ENCODE peak calls at places on chromosomes 16 and 17, in five cellular contexts. Y is body of pancreas, T is endothelial cell of umbilical vein, C is A549, K is AG09309. W is an unnamed sample.

GRCh38 chr17:82608816-82609215 is 39.4 kb downstream of the WDR45B start:
- DNase-seq in Y (no peak), T (no peak), C (no peak), K (no peak), W (no peak)

GRCh38 chr17:10121971-10122707 is 76.3 kb downstream of the GAS7 start:
- DNase-seq in Y (no peak), T (no peak), C (no peak), K (no peak), W (no peak)

GRCh38 chr16:1508494-1509167 is 15.5 kb downstream of the TELO2 start:
- DNase-seq in Y (no peak), T (no peak), C (no peak), K (no peak), W (no peak)

GRCh38 chr17:17387017-17387416 is 83.8 kb downstream of the NT5M start:
- DNase-seq in Y (peak), T (no peak), C (no peak), K (no peak), W (no peak)

GRCh38 chr17:66904760-66905637 is 59.5 kb upstream of the CACNG4 start:
- DNase-seq in Y (peak), T (peak), C (peak), K (no peak), W (no peak)

GRCh38 chr16:1579214-1579613 is 32.7 kb downstream of the IFT140 start:
- DNase-seq in Y (no peak), T (no peak), C (no peak), K (no peak), W (no peak)

GRCh38 chr17:73401911-73402310 is 90.1 kb upstream of the CDC42EP4 start:
- DNase-seq in Y (no peak), T (no peak), C (no peak), K (no peak), W (no peak)

GRCh38 chr16:76207270-76207669 is 69.9 kb upstream of the CNTNAP4 start:
- DNase-seq in Y (no peak), T (no peak), C (no peak), K (no peak), W (no peak)

GRCh38 chr16:2475413-2476344 is 752 bp downstream of the TBC1D24 start:
- DNase-seq in Y (peak), T (no peak), C (peak), K (no peak), W (no peak)

GRCh38 chr17:29291163-29291752 is 2.7 kb downstream of the NUFIP2 start:
- DNase-seq in Y (no peak), T (peak), C (peak), K (peak), W (no peak)

GRCh38 chr17:59007995-59008394 is 98.7 kb downstream of the TRIM37 start:
- DNase-seq in Y (no peak), T (no peak), C (no peak), K (no peak), W (no peak)

GRCh38 chr17:28849281-28849680 is 5.5 kb upstream of the ERAL1 start:
- DNase-seq in Y (no peak), T (peak), C (no peak), K (no peak), W (no peak)

GRCh38 chr16:11263737-11264136 is 5.4 kb downstream of the TNP2 start:
- DNase-seq in Y (no peak), T (no peak), C (no peak), K (no peak), W (no peak)

GRCh38 chr17:61474235-61474927 is 22.2 kb downstream of the TBX4 start:
- DNase-seq in Y (no peak), T (no peak), C (no peak), K (peak), W (no peak)

GRCh38 chr16:90019201-90019542 is at the start of gene DBNDD1:
- DNase-seq in Y (no peak), T (no peak), C (no peak), K (no peak), W (no peak)

GRCh38 chr17:69561462-69561861 is 147.0 kb downstream of the MAP2K6 start:
- DNase-seq in Y (no peak), T (no peak), C (no peak), K (no peak), W (no peak)

GRCh38 chr16:80666378-80667257 is 125.8 kb downstream of the DYNLRB2 start:
- DNase-seq in Y (no peak), T (no peak), C (no peak), K (no peak), W (no peak)

GRCh38 chr17:50604470-50604869 is 30.2 kb upstream of the ABCC3 start:
- DNase-seq in Y (no peak), T (peak), C (no peak), K (no peak), W (no peak)

GRCh38 chr16:72131036-72131435 is 37.4 kb downstream of the DHX38 start:
- DNase-seq in Y (no peak), T (no peak), C (no peak), K (no peak), W (no peak)

DNA sequence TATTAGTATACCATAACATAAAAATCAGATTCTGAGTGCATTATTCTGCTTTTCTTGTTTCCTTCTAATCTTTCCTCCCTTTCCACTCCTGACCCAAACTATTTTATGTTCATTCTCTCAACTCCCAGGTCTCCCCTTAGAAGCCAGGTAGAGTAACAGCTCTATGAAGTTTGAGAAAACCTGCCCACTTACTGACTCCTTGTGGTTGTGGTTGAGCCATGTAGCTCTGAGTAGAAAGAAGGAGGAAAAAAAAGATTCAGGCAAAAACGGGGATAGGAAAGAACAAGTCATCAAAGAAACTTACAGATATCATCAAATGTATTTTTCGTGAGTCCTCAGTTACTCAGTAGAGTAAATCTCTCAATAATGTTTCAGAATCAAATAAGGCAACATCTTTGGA is 216.7 kb downstream of the PMP22 start:
- DNase-seq in Y (no peak), T (no peak), C (no peak), K (no peak), W (no peak)
- TF ChIP-seq CTCF in Y (no peak), T (no peak), C (no peak), K (no peak), W (no peak)

DNA sequence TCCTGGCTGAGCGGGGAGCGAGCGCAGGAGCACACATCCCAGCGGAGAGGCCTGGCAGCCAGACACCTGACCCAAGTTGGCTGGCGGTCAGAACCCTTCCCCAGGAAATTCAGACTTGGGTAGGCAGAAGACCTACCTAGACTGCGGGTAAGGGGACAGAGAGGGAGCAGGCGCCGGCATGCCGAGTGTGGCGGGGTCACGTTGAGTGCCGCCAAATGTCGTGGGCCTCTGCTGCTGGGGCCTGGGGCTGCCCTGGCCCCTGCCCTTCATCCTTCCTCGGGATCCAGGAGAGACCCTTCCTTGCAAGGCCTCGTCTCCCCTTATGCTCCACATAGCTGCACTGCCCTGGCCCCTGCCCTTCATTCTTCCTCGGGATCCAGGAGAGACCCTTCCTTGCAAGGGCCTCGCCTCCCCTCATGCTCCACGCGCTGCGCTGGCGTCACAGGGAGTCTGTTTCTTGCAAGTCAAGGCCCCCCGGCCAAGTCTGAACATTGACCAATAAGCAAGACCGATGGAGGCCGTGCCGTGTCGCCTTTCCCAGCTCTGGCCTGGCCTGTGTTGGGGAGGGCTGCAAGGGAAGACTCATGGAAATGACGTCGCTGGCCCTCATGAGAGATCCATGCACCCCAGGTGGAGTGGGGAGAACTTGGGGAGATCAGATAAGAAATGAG is 47.8 kb downstream of the MGAT5B start:
- DNase-seq in Y (no peak), T (no peak), C (no peak), K (no peak), W (no peak)
- H3K4me3 ChIP-seq in Y (no peak), T (no peak), C (no peak), K (no peak), W (no peak)

GRCh38 chr17:74748529-74749261 is at the start of gene NHERF1:
- DNase-seq in Y (peak), T (no peak), C (peak), K (peak), W (peak)
- TF ChIP-seq CTCF in Y (peak), T (peak), C (no peak), K (peak), W (peak)

GRCh38 chr17:48052956-48053757 is 5.0 kb downstream of the NFE2L1 start:
- DNase-seq in Y (peak), T (peak), C (no peak), K (no peak), W (no peak)

GRCh38 chr17:48055531-48056245 is 7.5 kb downstream of the NFE2L1 start:
- DNase-seq in Y (no peak), T (no peak), C (no peak), K (peak), W (peak)

GRCh38 chr17:48054238-48055185 is 6.4 kb downstream of the NFE2L1 start:
- DNase-seq in Y (peak), T (no peak), C (no peak), K (no peak), W (no peak)

GRCh38 chr17:48051706-48052486 is 3.7 kb downstream of the NFE2L1 start:
- DNase-seq in Y (peak), T (peak), C (no peak), K (peak), W (no peak)

GRCh38 chr17:48053758-48054237 is 5.6 kb downstream of the NFE2L1 start:
- DNase-seq in Y (no peak), T (no peak), C (no peak), K (no peak), W (no peak)
- H3K4me3 ChIP-seq in Y (no peak), T (no peak), C (no peak), K (peak), W (no peak)

DNA sequence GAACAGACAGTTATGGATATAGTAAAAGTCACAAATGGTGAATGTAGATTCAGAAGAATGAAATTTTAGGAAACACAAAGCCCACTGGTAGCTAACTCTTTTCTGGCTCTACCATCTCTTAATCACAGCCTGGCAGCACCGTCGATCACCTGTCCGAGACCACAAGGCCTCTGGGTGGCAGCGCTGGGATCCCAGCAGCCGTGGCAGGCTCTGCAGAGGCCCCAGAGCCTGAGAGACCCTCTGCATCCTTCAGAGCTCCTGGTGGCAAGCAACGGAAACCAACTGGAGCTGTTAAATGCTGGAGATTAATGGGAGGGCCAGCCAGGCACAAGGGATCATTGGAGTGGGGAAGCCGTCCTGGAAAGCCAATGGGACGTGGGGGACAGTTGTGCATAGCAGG is 26.3 kb downstream of the LAT start:
- DNase-seq in Y (no peak), T (no peak), C (no peak), K (no peak), W (no peak)
- TF ChIP-seq CTCF in Y (no peak), T (no peak), C (peak), K (no peak), W (peak)

GRCh38 chr17:38572665-38573365 is 32.9 kb downstream of the SRCIN1 start:
- DNase-seq in Y (no peak), T (no peak), C (peak), K (no peak), W (no peak)
- H3K4me3 ChIP-seq in Y (no peak), T (no peak), C (peak), K (no peak), W (peak)

W was measured in GM06990.